ENCODE peak calls at places on chromosome 21, in eight cellular contexts. F is HL-60; H is gastrocnemius medialis; X is EL; Q is stomach; K is mucosa of descending colon; C is stimulated activated CD4-positive, alpha-beta T cell treated with anti-CD3 and anti-CD28 coated beads, TNF-alpha, amount 100 ng/mL, for 48 hours; U is neural crest cell. M is an unnamed sample.

GRCh38 chr21:45541221-45542039 is 810 bp downstream of the SLC19A1 start:
- DNase-seq in F (peak; percentile 90), H (peak; percentile 49), X (peak; percentile 61), Q (peak; percentile 83), K (peak; percentile 90), C (peak; percentile 77), U (no peak), M (peak; percentile 21)

GRCh38 chr21:36504067-36505058 is 24.4 kb upstream of the CLDN14 start:
- DNase-seq in F (peak; percentile 25), H (no peak), X (peak; percentile 38), Q (no peak), K (no peak), C (peak; percentile 28), U (peak; percentile 53), M (peak; percentile 19)

GRCh38 chr21:31489014-31489413 is 145.0 kb upstream of the TIAM1 start:
- DNase-seq in F (no peak), H (no peak), X (no peak), Q (no peak), K (no peak), C (no peak), U (no peak), M (no peak)

GRCh38 chr21:17491716-17492414 is 21.0 kb upstream of the CXADR start:
- DNase-seq in F (peak; percentile 30), H (no peak), X (peak; percentile 97), Q (no peak), K (no peak), C (no peak), U (no peak), M (peak; percentile 77)

GRCh38 chr21:32916522-32917099 is 109.1 kb upstream of the OLIG2 start:
- DNase-seq in F (no peak), H (no peak), X (peak; percentile 3), Q (no peak), K (no peak), C (no peak), U (no peak), M (no peak)

GRCh38 chr21:32918467-32919140 is 107.1 kb upstream of the OLIG2 start:
- DNase-seq in F (no peak), H (no peak), X (no peak), Q (no peak), K (no peak), C (no peak), U (no peak), M (no peak)

GRCh38 chr21:44013380-44014088 is 1.4 kb downstream of the TRAPPC10 start:
- DNase-seq in F (peak; percentile 90), H (no peak), X (peak; percentile 23), Q (no peak), K (no peak), C (peak; percentile 20), U (no peak), M (no peak)

GRCh38 chr21:45982256-45982757 is 737 bp downstream of the COL6A1 start:
- DNase-seq in F (no peak), H (peak; percentile 19), X (peak; percentile 32), Q (no peak), K (peak; percentile 49), C (no peak), U (no peak), M (no peak)

GRCh38 chr21:45768011-45768740 is 124.7 kb downstream of the PCBP3 start:
- DNase-seq in F (no peak), H (no peak), X (no peak), Q (no peak), K (no peak), C (peak; percentile 41), U (no peak), M (no peak)

GRCh38 chr21:43869486-43870325 is 4.7 kb downstream of the AGPAT3 start:
- DNase-seq in F (no peak), H (no peak), X (no peak), Q (no peak), K (no peak), C (no peak), U (no peak), M (no peak)

GRCh38 chr21:15272171-15272570 is 207.4 kb upstream of the NRIP1 start:
- DNase-seq in F (no peak), H (no peak), X (no peak), Q (no peak), K (no peak), C (no peak), U (no peak), M (no peak)

GRCh38 chr21:45590246-45590725 is 48.0 kb upstream of the SLC19A1 start:
- DNase-seq in F (peak; percentile 50), H (no peak), X (peak; percentile 18), Q (peak; percentile 62), K (peak; percentile 66), C (peak; percentile 79), U (peak; percentile 30), M (no peak)

GRCh38 chr21:44801468-44802395 is at the start of gene UBE2G2:
- DNase-seq in F (peak; percentile 81), H (peak; percentile 74), X (peak; percentile 79), Q (peak; percentile 85), K (peak; percentile 91), C (peak; percentile 83), U (peak; percentile 81), M (no peak)

GRCh38 chr21:15293251-15293650 is 228.5 kb upstream of the NRIP1 start:
- DNase-seq in F (no peak), H (no peak), X (peak; percentile 95), Q (no peak), K (no peak), C (no peak), U (no peak), M (peak; percentile 73)

GRCh38 chr21:35428489-35428888 is 379.4 kb upstream of the RUNX1 start:
- DNase-seq in F (peak; percentile 4), H (peak; percentile 12), X (peak; percentile 4), Q (no peak), K (no peak), C (no peak), U (no peak), M (no peak)